ENCODE peak calls at places on chromosome 3, in seven cellular contexts. X is CD8-positive, alpha-beta T cell; C is heart left ventricle; N is adrenal gland; E is fibroblast of lung; O is A549; T is choroid plexus epithelial cell. M is an unnamed sample.

GRCh38 chr3:184305577-184305976 is 6.5 kb downstream of the PSMD2 start:
- DNase-seq in O (peak), T (peak), N (no peak), E (peak), X (no peak), C (no peak), M (no peak)

GRCh38 chr3:140455476-140455875 is 222.4 kb upstream of the TRIM42 start:
- DNase-seq in X (no peak), E (no peak), T (no peak), O (no peak), N (no peak), C (no peak), M (no peak)

GRCh38 chr3:127915115-127915936 is at the start of gene KBTBD12:
- DNase-seq in T (no peak), O (no peak), N (peak), C (peak), X (no peak), E (no peak), M (no peak)

GRCh38 chr3:41933154-41933676 is 28.7 kb downstream of the ULK4 start:
- DNase-seq in E (peak), N (peak), X (no peak), O (no peak), T (peak), C (no peak), M (no peak)

GRCh38 chr3:68088216-68088615 is 433.8 kb upstream of the SUCLG2 start:
- DNase-seq in C (no peak), T (no peak), X (peak), E (no peak), N (no peak), O (no peak), M (no peak)

GRCh38 chr3:129087138-129087702 is 26.6 kb downstream of the GP9 start:
- DNase-seq in T (peak), C (no peak), O (no peak), X (no peak), E (peak), N (no peak), M (no peak)

GRCh38 chr3:117019082-117019713 is 309.6 kb downstream of the TUSC7 start:
- DNase-seq in O (peak), T (peak), X (no peak), N (peak), E (peak), C (no peak), M (peak)

GRCh38 chr3:111737712-111738097 is 121.4 kb upstream of the PHLDB2 start:
- DNase-seq in E (peak), O (peak), N (peak), C (no peak), X (no peak), T (peak), M (no peak)

GRCh38 chr3:117355566-117355965 is 646.0 kb downstream of the TUSC7 start:
- DNase-seq in N (peak), O (peak), C (no peak), T (peak), E (peak), X (no peak), M (no peak)

GRCh38 chr3:55804170-55805095 is 317.3 kb upstream of the WNT5A start:
- DNase-seq in T (no peak), N (peak), X (no peak), E (no peak), C (no peak), O (no peak), M (no peak)

GRCh38 chr3:161423911-161424522 is 52.7 kb upstream of the SPTSSB start:
- DNase-seq in X (no peak), O (peak), E (peak), C (no peak), T (peak), N (no peak), M (no peak)

GRCh38 chr3:51340311-51340829 is 44.7 kb upstream of the MANF start:
- DNase-seq in T (peak), X (no peak), E (peak), N (peak), C (no peak), O (peak), M (no peak)

GRCh38 chr3:128338536-128339400 is 127.9 kb downstream of the DNAJB8 start:
- DNase-seq in O (no peak), C (no peak), X (no peak), T (no peak), E (no peak), N (no peak), M (peak)

GRCh38 chr3:16423947-16424673 is 89.4 kb downstream of the RFTN1 start:
- DNase-seq in O (no peak), N (no peak), C (no peak), E (no peak), X (no peak), T (no peak), M (no peak)

GRCh38 chr3:31288641-31289100 is 244.1 kb upstream of the STT3B start:
- DNase-seq in O (peak), X (no peak), N (peak), E (peak), T (peak), C (peak), M (no peak)

GRCh38 chr3:188230962-188231361 is 77.0 kb downstream of the LPP start:
- DNase-seq in T (no peak), E (no peak), N (peak), C (no peak), X (no peak), O (no peak), M (no peak)

GRCh38 chr3:112101946-112102345 is 15.8 kb downstream of the C3orf52 start:
- DNase-seq in X (no peak), T (peak), E (peak), C (no peak), O (peak), N (no peak), M (no peak)

GRCh38 chr3:195080125-195080524 is 190.8 kb downstream of the XXYLT1 start:
- DNase-seq in X (no peak), N (no peak), E (no peak), T (no peak), O (no peak), C (peak), M (no peak)

GRCh38 chr3:143998266-143998665 is 26.6 kb downstream of the DIPK2A start:
- DNase-seq in O (no peak), T (peak), X (no peak), E (peak), N (peak), C (no peak), M (peak)

GRCh38 chr3:197353867-197354180 is 55.4 kb upstream of the DLG1 start:
- DNase-seq in O (no peak), T (peak), N (no peak), C (no peak), E (peak), X (no peak), M (no peak)

GRCh38 chr3:60594025-60594424 is 657.2 kb downstream of the FHIT start:
- DNase-seq in O (no peak), C (peak), E (peak), X (no peak), T (peak), N (peak), M (no peak)

GRCh38 chr3:197942956-197943556 is 6.9 kb upstream of the RPL35A start:
- DNase-seq in T (peak), E (peak), N (peak), O (peak), X (no peak), C (no peak), M (no peak)

GRCh38 chr3:133644768-133645167 is 17.0 kb downstream of the TOPBP1 start:
- DNase-seq in E (peak), O (peak), T (peak), X (no peak), N (no peak), C (no peak), M (no peak)

GRCh38 chr3:61777483-61777882 is 216.1 kb downstream of the PTPRG start:
- DNase-seq in X (no peak), E (no peak), O (no peak), N (no peak), T (no peak), C (no peak), M (no peak)

GRCh38 chr3:77319711-77320110 is 279.8 kb downstream of the ROBO2 start:
- DNase-seq in E (peak), X (no peak), N (no peak), C (no peak), T (peak), O (peak), M (no peak)

GRCh38 chr3:44865272-44866005 is 3.7 kb downstream of the TMEM42 start:
- DNase-seq in X (no peak), N (no peak), E (peak), O (no peak), T (no peak), C (no peak), M (no peak)

GRCh38 chr3:112360574-112360973 is 27.6 kb downstream of the CD200 start:
- DNase-seq in O (no peak), X (no peak), E (no peak), C (no peak), N (no peak), T (peak), M (no peak)

GRCh38 chr3:124429129-124429815 is 301.0 kb upstream of the UMPS start:
- DNase-seq in E (peak), O (peak), C (no peak), T (peak), N (no peak), X (no peak), M (no peak)

GRCh38 chr3:149902498-149903139 is 68.1 kb downstream of the PFN2 start:
- DNase-seq in X (no peak), C (no peak), N (no peak), E (peak), T (peak), O (no peak), M (no peak)

GRCh38 chr3:58068126-58068809 is 60.0 kb downstream of the FLNB start:
- DNase-seq in X (no peak), T (no peak), C (no peak), N (no peak), O (no peak), E (no peak), M (no peak)

GRCh38 chr3:49359623-49360022 is 1.5 kb upstream of the GPX1 start:
- DNase-seq in C (no peak), E (no peak), O (no peak), T (no peak), N (no peak), X (no peak), M (no peak)
- TF ChIP-seq CTCF in C (no peak), E (no peak), O (no peak), T (no peak), N (no peak), X (no peak), M (no peak)

GRCh38 chr3:182369861-182370260 is 423.4 kb upstream of the ATP11B start:
- DNase-seq in X (no peak), O (no peak), T (no peak), N (no peak), E (no peak), C (no peak), M (no peak)

GRCh38 chr3:182364723-182365650 is 428.3 kb upstream of the ATP11B start:
- DNase-seq in O (no peak), N (no peak), X (no peak), E (no peak), C (no peak), T (no peak), M (no peak)

GRCh38 chr3:182366746-182367145 is 426.6 kb upstream of the ATP11B start:
- DNase-seq in N (no peak), O (no peak), T (no peak), C (no peak), X (no peak), E (no peak), M (no peak)

DNA sequence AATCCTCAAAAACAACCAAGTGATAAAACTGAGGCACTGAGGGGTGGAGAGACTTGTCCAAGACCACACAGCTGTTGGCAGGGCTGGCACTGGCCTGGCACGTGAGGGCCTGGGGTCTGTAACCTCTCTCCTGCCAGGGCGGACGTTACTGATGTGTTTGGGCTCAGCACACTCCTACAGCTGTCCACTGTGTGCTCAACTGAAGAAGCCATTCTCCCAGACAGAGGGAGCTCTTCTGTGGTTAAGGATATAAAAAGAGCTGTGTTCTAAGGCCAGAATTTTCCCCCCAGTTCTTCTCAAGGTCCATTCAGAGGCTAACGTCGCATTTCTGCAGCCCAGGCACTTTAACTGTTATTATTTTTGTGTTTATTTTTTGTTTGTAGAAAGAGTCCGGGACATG is 429.0 kb upstream of the ATP11B start:
- DNase-seq in T (no peak), C (no peak), O (no peak), X (no peak), E (no peak), N (no peak), M (no peak)
- TF ChIP-seq CTCF in T (no peak), C (no peak), O (no peak), X (no peak), E (no peak), N (no peak), M (no peak)

GRCh38 chr3:101623656-101624055 is 49.7 kb downstream of the PCNP start:
- DNase-seq in O (no peak), E (no peak), C (no peak), T (no peak), X (no peak), N (no peak), M (no peak)
- TF ChIP-seq CTCF in O (no peak), E (no peak), C (no peak), T (no peak), X (no peak), N (no peak), M (no peak)

GRCh38 chr3:157179365-157179803 is 19.4 kb upstream of the CCNL1 start:
- DNase-seq in O (no peak), X (no peak), C (no peak), E (no peak), N (no peak), T (no peak), M (no peak)

GRCh38 chr3:157180262-157180661 is 20.3 kb upstream of the CCNL1 start:
- DNase-seq in X (no peak), T (no peak), O (no peak), N (no peak), C (no peak), E (no peak), M (no peak)

GRCh38 chr3:157188391-157188790 is 28.4 kb upstream of the CCNL1 start:
- DNase-seq in N (no peak), C (no peak), E (no peak), O (no peak), T (no peak), X (no peak), M (no peak)

DNA sequence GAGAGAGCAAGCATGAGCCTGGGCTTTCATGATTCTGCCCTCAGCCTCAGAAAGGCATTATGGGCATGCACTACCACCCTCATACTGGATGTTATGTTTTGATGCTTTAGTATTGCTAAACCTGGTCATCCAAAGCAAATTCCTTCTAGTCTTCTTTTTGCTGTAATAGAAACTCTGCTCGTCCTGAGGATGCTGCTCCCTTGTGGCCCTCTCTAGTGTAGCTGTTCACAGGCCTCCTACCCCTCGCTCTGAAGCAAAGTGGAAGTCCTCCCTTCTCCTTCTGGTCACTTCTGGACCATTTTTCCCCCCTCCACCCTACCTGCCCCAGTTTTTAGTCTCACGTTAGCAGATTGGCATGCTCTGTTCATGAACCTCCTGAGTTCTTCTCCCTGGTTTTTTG is 22.9 kb upstream of the CCNL1 start:
- DNase-seq in N (no peak), X (no peak), T (peak), O (peak), E (no peak), C (no peak), M (no peak)
- TF ChIP-seq CTCF in N (no peak), X (no peak), T (peak), O (no peak), E (no peak), C (no peak), M (no peak)

GRCh38 chr3:71066849-71067261 is 516.7 kb downstream of the FOXP1 start:
- DNase-seq in E (peak), O (no peak), N (no peak), X (no peak), T (peak), C (no peak), M (no peak)

GRCh38 chr3:71070497-71071465 is 512.7 kb downstream of the FOXP1 start:
- DNase-seq in C (no peak), T (no peak), N (no peak), O (no peak), E (no peak), X (no peak), M (no peak)

GRCh38 chr3:71067977-71068376 is 515.6 kb downstream of the FOXP1 start:
- DNase-seq in X (no peak), E (no peak), N (no peak), O (no peak), C (no peak), T (no peak), M (no peak)

GRCh38 chr3:71072288-71072687 is 511.2 kb downstream of the FOXP1 start:
- DNase-seq in C (no peak), N (no peak), X (no peak), T (no peak), O (no peak), E (peak), M (no peak)

DNA sequence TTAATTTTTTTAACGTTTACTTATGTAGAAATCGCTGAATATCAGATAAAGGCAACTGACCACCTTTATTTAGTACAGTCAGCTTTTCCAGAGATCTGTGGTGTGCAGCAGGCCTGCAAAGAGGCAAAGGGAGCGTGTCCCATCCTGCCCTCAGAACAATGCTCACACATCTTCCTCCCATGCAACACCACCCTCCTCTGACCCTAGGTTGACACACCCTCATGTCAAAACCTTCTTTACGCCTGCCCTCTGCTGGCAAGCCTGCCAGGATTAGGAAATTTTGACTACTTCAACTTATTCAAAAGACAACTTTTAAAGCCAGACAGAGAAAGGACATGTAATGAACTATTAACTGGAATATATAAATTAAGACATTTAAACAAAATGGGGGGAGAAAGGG is 513.7 kb downstream of the FOXP1 start:
- DNase-seq in C (no peak), E (peak), O (peak), T (peak), N (peak), X (peak), M (peak)
- TF ChIP-seq CTCF in C (peak), E (peak), O (peak), T (peak), N (peak), X (peak), M (peak)

DNA sequence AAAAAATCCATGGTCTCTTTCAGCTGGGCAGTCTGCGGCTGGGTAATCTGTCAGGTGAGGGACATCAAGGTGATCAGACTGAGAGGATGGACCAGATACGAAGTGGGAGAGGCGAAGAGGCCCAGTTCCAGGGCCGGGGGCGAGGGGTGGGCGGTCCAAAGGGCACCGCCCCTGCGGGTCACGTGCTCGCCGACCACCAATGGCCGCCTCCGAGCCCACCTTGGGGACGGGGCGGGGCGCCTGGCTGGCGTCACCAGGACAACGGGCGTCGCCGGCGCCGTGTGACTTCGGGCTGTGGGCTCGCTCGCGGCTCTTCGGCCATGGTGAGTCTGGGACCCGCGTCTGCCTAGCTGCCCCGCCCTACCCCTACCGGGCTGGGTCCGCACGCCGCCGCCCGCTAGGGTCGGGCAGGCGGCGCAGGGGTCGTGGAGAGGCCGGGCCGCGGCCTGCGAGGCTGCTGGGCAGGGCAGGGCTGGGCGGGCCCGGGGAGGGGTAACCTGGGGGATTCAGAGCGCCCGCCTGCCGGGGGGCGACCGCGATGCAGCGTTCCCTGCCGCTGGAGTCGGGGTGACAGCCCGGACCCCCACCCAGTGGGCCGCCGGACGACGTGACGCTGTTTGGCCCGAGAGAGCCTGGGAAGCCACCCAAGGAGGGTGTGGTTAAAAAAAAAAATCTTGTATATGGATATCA is at the start of gene FBXL2:
- DNase-seq in O (peak), E (peak), X (no peak), N (peak), T (peak), C (peak), M (no peak)
- TF ChIP-seq CTCF in O (no peak), E (no peak), X (no peak), N (no peak), T (no peak), C (no peak), M (no peak)

GRCh38 chr3:46849686-46850467 is 13.4 kb downstream of the MYL3 start:
- DNase-seq in X (peak), C (no peak), E (no peak), T (no peak), O (no peak), N (no peak), M (no peak)

GRCh38 chr3:46849098-46849631 is 14.1 kb downstream of the MYL3 start:
- DNase-seq in X (peak), E (no peak), C (no peak), O (no peak), N (no peak), T (no peak), M (peak)

GRCh38 chr3:46846624-46847542 is 16.4 kb downstream of the MYL3 start:
- DNase-seq in O (no peak), X (peak), E (no peak), C (no peak), T (no peak), N (no peak), M (peak)

GRCh38 chr3:46847744-46848143 is 15.5 kb downstream of the MYL3 start:
- DNase-seq in N (no peak), O (no peak), X (peak), T (no peak), C (no peak), E (no peak), M (no peak)

GRCh38 chr3:46848271-46849097 is 14.8 kb downstream of the MYL3 start:
- DNase-seq in E (peak), X (peak), T (peak), N (peak), C (peak), O (no peak), M (peak)
- TF ChIP-seq CTCF in E (peak), X (peak), T (peak), N (peak), C (peak), O (no peak), M (peak)

GRCh38 chr3:162586591-162586990 is 1090.0 kb downstream of the OTOL1 start:
- DNase-seq in T (peak), N (no peak), E (peak), C (no peak), O (peak), X (no peak), M (no peak)
- TF ChIP-seq CTCF in T (no peak), N (no peak), E (no peak), C (no peak), O (no peak), X (no peak), M (no peak)

GRCh38 chr3:126149256-126149902 is 31.0 kb downstream of the ALDH1L1 start:
- DNase-seq in C (peak), N (no peak), X (no peak), T (no peak), O (no peak), E (no peak), M (no peak)
- TF ChIP-seq CTCF in C (no peak), N (no peak), X (no peak), T (no peak), O (no peak), E (no peak), M (no peak)

M was measured in CD14-positive monocyte.